ENCODE peak calls at places on chromosomes 11 and 22, in five cellular contexts. N, Z, K, P and O are unnamed samples.

GRCh38 chr11:21396351-21397008 is 727.1 kb downstream of the NELL1 start:
- DNase-seq in P (no peak), K (no peak), N (no peak), Z (no peak), O (no peak)

GRCh38 chr11:125110996-125111340 is 458 bp downstream of the TMEM218 start:
- DNase-seq in K (no peak), P (no peak), N (no peak), Z (no peak), O (no peak)

GRCh38 chr22:37824674-37825641 is 1.8 kb downstream of the GALR3 start:
- DNase-seq in K (no peak), P (no peak), N (no peak), Z (no peak), O (peak)

GRCh38 chr11:114120606-114121005 is 61.1 kb downstream of the ZBTB16 start:
- DNase-seq in N (no peak), K (no peak), P (no peak), Z (no peak), O (no peak)

GRCh38 chr11:92711913-92712312 is 257.5 kb upstream of the MTNR1B start:
- DNase-seq in P (no peak), Z (no peak), N (no peak), K (no peak), O (no peak)

GRCh38 chr11:82092904-82093303 is 640.8 kb downstream of the FAM181B start:
- DNase-seq in P (no peak), Z (no peak), N (no peak), K (no peak), O (no peak)

GRCh38 chr11:73478737-73479347 is 102.6 kb downstream of the RELT start:
- DNase-seq in K (peak), Z (no peak), N (no peak), P (peak), O (peak)

GRCh38 chr11:16986434-16987204 is 27.6 kb downstream of the PLEKHA7 start:
- DNase-seq in P (no peak), N (no peak), K (no peak), Z (no peak), O (peak)

GRCh38 chr11:1966531-1966930 is 19.4 kb downstream of the MRPL23 start:
- DNase-seq in Z (no peak), N (no peak), K (no peak), P (no peak), O (no peak)

GRCh38 chr11:33692013-33692504 is 8.6 kb downstream of the C11orf91 start:
- DNase-seq in P (peak), K (peak), Z (no peak), N (no peak), O (no peak)

GRCh38 chr11:33689089-33689488 is 11.5 kb downstream of the C11orf91 start:
- DNase-seq in K (no peak), Z (no peak), N (no peak), P (no peak), O (no peak)

GRCh38 chr11:33689506-33689905 is 11.1 kb downstream of the C11orf91 start:
- DNase-seq in Z (no peak), N (no peak), P (no peak), K (no peak), O (no peak)

GRCh38 chr11:33691051-33691864 is 9.4 kb downstream of the C11orf91 start:
- DNase-seq in N (no peak), K (no peak), Z (no peak), P (no peak), O (no peak)

DNA sequence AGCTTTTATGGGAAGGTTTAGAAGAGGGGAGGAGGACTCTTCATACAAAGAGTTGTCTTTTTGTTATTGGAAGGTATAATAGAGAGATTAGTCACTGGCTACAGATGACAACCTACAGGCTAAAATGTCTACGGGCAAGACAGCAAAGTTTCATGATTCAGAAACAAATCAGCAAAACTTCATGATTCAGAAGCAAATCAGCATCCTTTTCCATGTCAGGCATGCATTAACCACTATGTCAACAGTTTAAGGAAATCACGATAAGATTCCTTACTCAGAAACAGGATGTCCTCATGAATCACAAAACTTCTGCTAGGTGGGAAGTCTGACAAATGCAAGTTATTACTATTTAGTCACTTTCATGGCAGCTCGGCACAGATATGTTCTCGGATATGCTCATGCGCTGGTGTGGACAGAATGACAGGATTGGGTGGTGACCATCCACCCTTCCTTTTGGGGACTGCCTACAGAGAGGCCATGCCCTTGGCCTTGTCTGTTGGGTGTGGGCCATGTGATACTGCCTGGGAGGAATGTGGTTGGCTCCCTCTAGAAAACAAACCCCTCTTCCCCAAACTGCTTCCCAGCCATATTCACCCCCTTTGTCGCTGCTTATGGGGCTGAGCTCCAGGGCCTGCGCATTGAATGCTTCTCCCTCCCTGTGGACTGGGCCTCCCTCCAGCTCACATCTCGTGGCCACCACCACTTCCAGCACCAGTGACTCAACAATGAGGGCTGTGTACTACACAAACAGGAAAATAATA is 10.2 kb downstream of the C11orf91 start:
- DNase-seq in Z (no peak), K (peak), N (no peak), P (peak), O (no peak)
- H3K4ac ChIP-seq in Z (no peak), K (peak), N (no peak), P (peak), O (no peak)

DNA sequence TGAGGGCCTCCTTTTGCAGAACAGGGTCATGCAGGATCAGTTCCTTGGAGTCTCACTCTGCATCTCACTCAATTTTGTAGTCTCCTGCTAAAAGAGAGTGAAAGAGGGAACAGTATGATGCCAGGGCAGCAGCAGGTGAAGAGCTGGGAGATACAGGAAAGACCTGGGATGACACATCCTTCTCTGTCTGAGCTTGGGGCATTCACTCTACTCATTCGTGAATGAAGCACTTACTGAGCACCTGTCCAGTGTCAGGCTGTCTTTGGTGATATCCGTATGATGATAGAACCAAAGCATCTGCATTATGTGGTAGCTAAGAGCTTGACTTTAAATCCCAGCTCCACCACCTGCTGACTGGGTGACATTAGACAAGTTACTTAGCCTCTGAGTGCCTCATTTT is 14.4 kb downstream of the SREBF2 start:
- DNase-seq in P (no peak), Z (no peak), K (no peak), N (no peak), O (no peak)
- H3K4ac ChIP-seq in P (no peak), Z (no peak), K (no peak), N (no peak), O (no peak)

GRCh38 chr22:36360011-36360410 is 27.8 kb downstream of the MYH9 start:
- DNase-seq in K (no peak), N (no peak), Z (no peak), P (no peak), O (no peak)
- H3K4ac ChIP-seq in K (peak), N (no peak), Z (no peak), P (no peak), O (no peak)

DNA sequence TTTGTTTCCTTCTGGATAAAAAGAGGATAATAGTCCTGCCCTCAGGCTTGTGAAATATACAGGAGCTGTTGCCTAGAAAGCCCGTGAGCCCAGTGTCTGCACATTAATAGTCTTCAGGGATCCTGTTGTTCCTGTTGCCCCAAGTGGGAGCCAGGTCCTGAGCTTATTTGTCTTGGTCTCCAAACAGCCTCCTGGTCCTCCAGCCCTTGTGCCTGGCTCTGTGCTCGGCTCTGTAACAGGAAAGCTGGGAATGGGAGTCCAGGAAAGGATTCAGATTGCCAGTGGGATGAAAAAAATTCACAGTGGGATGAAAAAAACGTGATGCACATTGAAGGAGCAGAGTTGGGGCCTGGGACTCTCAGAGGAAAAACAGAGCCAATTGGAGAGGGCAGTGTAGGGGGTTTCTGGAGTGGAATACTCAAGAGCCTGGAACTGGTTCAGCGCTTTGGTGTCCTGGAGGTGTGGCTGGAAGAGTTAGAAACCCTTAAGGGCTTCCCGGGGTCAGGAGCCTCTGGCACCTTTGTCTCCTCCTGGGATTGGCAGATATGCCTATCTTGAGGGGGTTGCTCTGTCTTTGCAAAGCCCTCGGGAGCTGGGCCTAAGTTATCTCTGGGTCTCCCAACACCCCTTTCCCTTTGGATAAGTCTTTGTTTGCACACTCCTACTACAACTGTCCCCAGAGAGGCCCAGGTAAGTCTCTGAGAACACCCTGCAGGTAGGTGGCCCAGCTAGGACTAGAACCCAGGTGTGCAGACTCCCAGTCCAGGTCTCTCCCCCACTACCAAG is 2.3 kb upstream of the INPPL1 start:
- DNase-seq in Z (no peak), N (no peak), K (no peak), P (no peak), O (peak)
- H3K4ac ChIP-seq in Z (no peak), N (no peak), K (peak), P (no peak), O (no peak)